ENCODE peak calls at places on chromosomes 4 and X, in four cellular contexts. V is cardiac muscle cell, M is thoracic aorta, S is WERI-Rb-1. Y is an unnamed sample.

GRCh38 chr4:158824425-158825274 is 55.8 kb downstream of the FNIP2 start:
- DNase-seq in V (peak; percentile 59), M (no peak), S (no peak), Y (peak; percentile 43)

GRCh38 chr4:158236304-158237030 is 26.2 kb downstream of the TMEM144 start:
- DNase-seq in V (peak; percentile 29), M (no peak), S (no peak), Y (no peak)

GRCh38 chrX:42102586-42103282 is 179.4 kb upstream of the CASK start:
- DNase-seq in V (peak; percentile 64), M (peak; percentile 2), S (no peak), Y (no peak)

GRCh38 chrX:71181558-71181909 is 36.9 kb downstream of the NLGN3 start:
- DNase-seq in V (no peak), M (no peak), S (no peak), Y (no peak)

GRCh38 chr4:7798215-7798995 is 141.3 kb downstream of the AFAP1 start:
- DNase-seq in V (no peak), M (no peak), S (no peak), Y (no peak)

GRCh38 chr4:105174098-105174497 is 27.4 kb downstream of the TET2 start:
- DNase-seq in V (no peak), M (no peak), S (no peak), Y (no peak)

GRCh38 chrX:47587091-47587891 is 5.1 kb downstream of the TIMP1 start:
- DNase-seq in V (no peak), M (no peak), S (no peak), Y (peak; percentile 48)

GRCh38 chr4:110787109-110787508 is 164.2 kb upstream of the PITX2 start:
- DNase-seq in V (no peak), M (no peak), S (no peak), Y (no peak)

GRCh38 chrX:39631275-39631674 is 466.5 kb downstream of the BCOR start:
- DNase-seq in V (no peak), M (no peak), S (no peak), Y (no peak)

GRCh38 chrX:119784747-119785446 is 6.5 kb downstream of the RPL39 start:
- DNase-seq in V (peak; percentile 41), M (no peak), S (peak; percentile 33), Y (no peak)

GRCh38 chr4:38759790-38760122 is 23.0 kb downstream of the TLR10 start:
- DNase-seq in V (no peak), M (no peak), S (no peak), Y (no peak)
- TF ChIP-seq CTCF in V (no peak), M (no peak), S (no peak), Y (no peak)

GRCh38 chrX:21975827-21976226 is 35.3 kb downstream of the SMS start:
- DNase-seq in V (peak; percentile 71), M (no peak), S (no peak), Y (peak; percentile 56)
- H3K4me3 ChIP-seq in V (no peak overlapping the region), M (no peak overlapping the region), S (no peak overlapping the region), Y (no peak overlapping the region)

GRCh38 chr4:2713337-2713736 is 42.8 kb downstream of the TNIP2 start:
- DNase-seq in V (no peak), M (no peak), S (no peak), Y (no peak)

GRCh38 chr4:2715426-2715825 is 40.7 kb downstream of the TNIP2 start:
- DNase-seq in V (no peak), M (no peak), S (no peak), Y (no peak)

GRCh38 chr4:2714918-2715317 is 41.2 kb downstream of the TNIP2 start:
- DNase-seq in V (peak; percentile 54), M (no peak), S (no peak), Y (no peak)

GRCh38 chr4:2714071-2714770 is 41.9 kb downstream of the TNIP2 start:
- DNase-seq in V (peak; percentile 86), M (no peak), S (no peak), Y (peak; percentile 58)

GRCh38 chr4:2712261-2712842 is 43.8 kb downstream of the TNIP2 start:
- DNase-seq in V (peak; percentile 12), M (no peak), S (no peak), Y (no peak)
- TF ChIP-seq CTCF in V (peak; percentile 12), M (no peak), S (peak; percentile 53), Y (no peak)

GRCh38 chrX:136206916-136207315 is 44.3 kb downstream of the MAP7D3 start:
- DNase-seq in V (no peak), M (no peak), S (no peak), Y (no peak)

GRCh38 chrX:136202889-136203288 is 48.3 kb downstream of the MAP7D3 start:
- DNase-seq in V (peak; percentile 63), M (no peak), S (no peak), Y (no peak)

GRCh38 chrX:136203438-136203837 is 47.8 kb downstream of the MAP7D3 start:
- DNase-seq in V (no peak), M (no peak), S (no peak), Y (no peak)

GRCh38 chrX:136205882-136206281 is 45.3 kb downstream of the MAP7D3 start:
- DNase-seq in V (no peak), M (no peak), S (no peak), Y (no peak)

GRCh38 chrX:136204571-136204970 is 46.6 kb downstream of the MAP7D3 start:
- DNase-seq in V (peak; percentile 64), M (peak; percentile 25), S (no peak), Y (peak; percentile 45)
- H3K4me3 ChIP-seq in V (no peak overlapping the region), M (peak overlapping the region; percentile 46), S (no peak overlapping the region), Y (no peak overlapping the region)

GRCh38 chr4:125317526-125317880 is 2.7 kb downstream of the FAT4 start:
- DNase-seq in V (peak; percentile 62), M (no peak), S (peak; percentile 87), Y (peak; percentile 24)
- TF ChIP-seq CTCF in V (peak; percentile 73), M (peak; percentile 34), S (peak; percentile 89), Y (peak; percentile 62)

DNA sequence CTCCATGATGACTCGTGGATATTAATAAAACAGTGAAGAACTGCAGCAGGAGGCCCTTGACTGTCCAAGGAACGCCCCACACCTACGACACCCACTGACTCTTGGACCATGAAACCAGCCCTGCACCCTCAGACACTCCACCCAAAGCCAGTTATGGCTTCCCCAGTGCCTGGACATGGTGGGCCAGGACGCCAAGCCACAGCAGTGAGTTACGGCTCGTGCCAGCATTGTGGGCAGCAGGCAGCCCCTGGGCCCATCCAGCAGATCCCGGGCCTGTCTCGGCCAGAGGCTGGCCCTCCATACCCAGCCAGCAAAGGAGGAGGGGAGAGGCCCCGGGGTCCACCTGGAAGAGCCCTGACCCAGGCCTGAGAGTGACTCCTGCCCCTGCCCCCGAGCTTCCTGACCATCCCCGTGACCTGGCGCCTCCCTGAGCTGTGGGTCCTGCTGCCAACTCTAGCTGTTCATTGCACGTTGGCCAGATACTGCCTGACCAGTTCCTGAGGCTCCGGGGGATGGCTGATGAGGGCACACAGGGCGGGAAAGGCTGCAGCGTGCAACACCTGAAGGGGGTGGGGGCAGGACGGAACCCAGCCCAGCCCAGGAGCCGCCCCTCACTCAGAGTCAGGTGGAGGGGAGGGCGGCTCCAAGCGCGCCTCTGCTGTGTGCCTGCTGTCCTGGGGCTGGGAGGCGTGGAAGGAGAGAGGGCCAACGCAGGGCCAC is 816 bp downstream of the SLC49A3 start:
- DNase-seq in V (no peak), M (no peak), S (no peak), Y (no peak)
- H3K4me3 ChIP-seq in V (no peak overlapping the region), M (peak overlapping the region; percentile 75), S (no peak overlapping the region), Y (peak overlapping the region; percentile 32)

GRCh38 chr4:81915430-81915829 is 443.7 kb upstream of the RASGEF1B start:
- DNase-seq in V (no peak), M (no peak), S (no peak), Y (no peak)

GRCh38 chr4:81919810-81920209 is 448.1 kb upstream of the RASGEF1B start:
- DNase-seq in V (peak; percentile 4), M (no peak), S (peak; percentile 20), Y (no peak)

GRCh38 chr4:81922271-81922775 is 450.6 kb upstream of the RASGEF1B start:
- DNase-seq in V (no peak), M (no peak), S (no peak), Y (no peak)

GRCh38 chr4:81921757-81922159 is 450.1 kb upstream of the RASGEF1B start:
- DNase-seq in V (peak; percentile 2), M (no peak), S (peak; percentile 44), Y (no peak)

GRCh38 chr4:81919238-81919637 is 447.5 kb upstream of the RASGEF1B start:
- DNase-seq in V (peak; percentile 51), M (no peak), S (peak; percentile 46), Y (peak; percentile 23)
- TF ChIP-seq CTCF in V (peak; percentile 58), M (no peak), S (peak; percentile 66), Y (peak; percentile 33)

DNA sequence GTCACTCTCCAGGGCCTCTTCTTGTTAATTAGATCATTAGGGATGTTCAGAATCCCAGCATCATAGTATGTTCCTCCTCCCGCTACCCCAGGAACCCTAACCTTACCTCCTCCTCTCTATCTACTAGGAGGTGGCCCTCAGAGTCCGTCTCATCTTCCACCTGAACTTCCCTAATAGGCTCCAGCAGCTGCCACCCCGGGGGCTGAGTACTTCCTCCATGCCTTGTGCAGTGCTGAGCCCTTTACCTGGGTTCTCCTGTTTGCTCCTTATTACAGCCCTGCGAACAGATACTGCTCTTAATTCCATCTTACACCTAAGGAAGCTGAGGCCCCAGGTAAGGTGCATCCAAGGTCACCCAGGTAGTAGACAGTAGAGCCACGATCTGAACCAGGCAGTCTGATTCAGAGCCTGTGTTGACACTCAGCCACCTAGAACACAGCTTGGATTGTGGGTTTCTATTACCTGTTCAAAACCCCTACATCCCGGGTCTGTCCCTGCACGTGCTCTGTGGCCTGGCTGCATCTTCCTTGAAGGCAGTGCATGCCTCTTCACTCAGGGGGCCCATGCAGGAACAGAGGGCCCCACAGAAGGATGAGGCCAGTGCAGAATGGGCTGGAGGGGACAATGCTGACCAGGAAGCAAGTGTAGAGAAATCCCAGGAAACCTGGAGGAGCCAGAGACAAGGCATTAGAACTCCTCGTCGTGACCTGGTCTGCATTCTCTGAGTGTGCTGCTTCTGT is 51.4 kb upstream of the MSANTD1 start:
- DNase-seq in V (no peak), M (no peak), S (no peak), Y (no peak)
- H3K4me3 ChIP-seq in V (no peak overlapping the region), M (no peak overlapping the region), S (no peak overlapping the region), Y (no peak overlapping the region)

GRCh38 chr4:63296773-63297172 is 1112.5 kb downstream of the TECRL start:
- DNase-seq in V (no peak), M (no peak), S (peak; percentile 23), Y (peak; percentile 5)
- TF ChIP-seq CTCF in V (no peak), M (peak; percentile 21), S (peak; percentile 4), Y (no peak)

DNA sequence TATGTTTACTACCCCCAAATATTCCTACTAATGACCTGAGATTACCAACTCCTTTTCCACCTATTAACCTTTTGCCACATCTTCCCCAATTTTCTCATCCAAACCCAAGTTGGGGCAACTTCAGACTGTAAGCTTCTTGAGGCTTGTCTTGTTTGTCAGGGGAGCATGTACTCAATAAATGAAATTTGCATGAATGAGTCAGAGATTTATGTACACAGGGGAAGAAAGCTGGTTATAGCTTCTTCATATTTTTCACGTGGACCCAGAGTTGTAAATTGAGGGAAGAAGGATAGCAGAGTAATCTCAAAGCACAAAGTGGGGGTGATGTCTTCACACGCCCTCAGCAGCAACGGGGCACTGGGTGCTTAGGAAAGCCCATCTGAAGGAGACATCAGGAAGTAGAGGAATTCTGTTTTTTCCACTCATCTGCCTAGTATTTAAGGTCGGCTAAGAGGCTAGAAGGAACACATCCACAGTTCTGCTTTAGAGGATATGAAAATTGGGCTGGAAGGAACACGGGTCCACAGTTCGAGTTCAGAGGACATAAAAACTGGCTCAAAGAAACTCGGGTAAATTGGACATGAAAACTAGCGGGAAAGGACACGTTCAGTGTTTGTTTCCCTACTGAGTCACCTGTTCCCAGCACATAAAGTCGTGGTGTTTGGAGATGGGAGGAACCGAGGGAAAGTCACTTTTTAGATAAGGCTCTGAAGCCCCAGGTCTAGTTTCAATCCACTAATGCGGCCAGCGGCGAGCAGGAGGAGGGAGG is 698 bp upstream of the CA5B start:
- DNase-seq in V (no peak), M (no peak), S (no peak), Y (peak; percentile 58)
- H3K4me3 ChIP-seq in V (peak overlapping the region; percentile 64), M (peak overlapping the region; percentile 71), S (peak overlapping the region; percentile 0), Y (peak overlapping the region; percentile 26)

Y was measured in bronchial epithelial cell.